ENCODE peak calls at places on chromosomes 1 and 21, in four cellular contexts. N is HepG2, K is GM12878, H is K562. G is an unnamed sample.

GRCh38 chr1:39987869-39988268 is 32.9 kb downstream of the MFSD2A start:
- DNase-seq in N (no peak), K (no peak), H (no peak), G (no peak)

GRCh38 chr1:53369034-53369750 is 41.3 kb upstream of the LRP8 start:
- DNase-seq in N (no peak), K (no peak), H (no peak), G (no peak)

GRCh38 chr21:26127918-26128317 is 42.7 kb downstream of the APP start:
- DNase-seq in N (no peak), K (no peak), H (no peak), G (no peak)

GRCh38 chr1:67535474-67535873 is 105.3 kb upstream of the SERBP1 start:
- DNase-seq in N (peak), K (peak), H (peak), G (peak)

GRCh38 chr21:19844334-19844733 is 1153.9 kb upstream of the NCAM2 start:
- DNase-seq in N (no peak), K (no peak), H (no peak), G (no peak)

GRCh38 chr1:5751833-5752714 is 240.2 kb downstream of the NPHP4 start:
- DNase-seq in N (no peak), K (no peak), H (no peak), G (no peak)

GRCh38 chr1:1117469-1117831 is 1.6 kb upstream of the C1orf159 start:
- DNase-seq in N (no peak), K (no peak), H (no peak), G (no peak)

GRCh38 chr1:202162049-202162417 is 1.6 kb upstream of the PTPN7 start:
- DNase-seq in N (no peak), K (peak), H (peak), G (no peak)

GRCh38 chr1:176111835-176112234 is 95.3 kb downstream of the COP1 start:
- DNase-seq in N (no peak), K (no peak), H (no peak), G (no peak)

GRCh38 chr1:87333692-87334347 is 5.1 kb downstream of the LMO4 start:
- DNase-seq in N (no peak), K (no peak), H (no peak), G (no peak)

GRCh38 chr1:172763088-172763487 is 104.2 kb downstream of the FASLG start:
- DNase-seq in N (no peak), K (no peak), H (no peak), G (no peak)

GRCh38 chr1:205715628-205716027 is 34.4 kb downstream of the NUCKS1 start:
- DNase-seq in N (no peak), K (no peak), H (no peak), G (no peak)

GRCh38 chr1:97243973-97244560 is 522.5 kb downstream of the PTBP2 start:
- DNase-seq in N (no peak), K (no peak), H (no peak), G (no peak)

GRCh38 chr1:38578444-38578951 is 281.1 kb downstream of the RRAGC start:
- DNase-seq in N (no peak), K (no peak), H (no peak), G (no peak)

GRCh38 chr1:75794382-75794781 is 2.3 kb upstream of the MSH4 start:
- DNase-seq in N (no peak), K (no peak), H (no peak), G (no peak)

GRCh38 chr1:243924188-243924587 is 74.1 kb upstream of the AKT3 start:
- DNase-seq in N (no peak), K (no peak), H (no peak), G (no peak)

GRCh38 chr1:27142464-27142863 is 12.5 kb downstream of the SLC9A1 start:
- DNase-seq in N (no peak), K (no peak), H (no peak), G (no peak)

GRCh38 chr1:7450772-7451171 is 320.3 kb upstream of the VAMP3 start:
- DNase-seq in N (no peak), K (no peak), H (no peak), G (no peak)

GRCh38 chr1:30722175-30722537 is 1.2 kb downstream of the MATN1 start:
- DNase-seq in N (no peak), K (no peak), H (no peak), G (no peak)

GRCh38 chr1:29236993-29237905 is 927 bp downstream of the PTPRU start:
- DNase-seq in N (peak), K (no peak), H (peak), G (peak)

GRCh38 chr21:41133896-41134522 is 34.0 kb upstream of the BACE2 start:
- DNase-seq in N (peak), K (no peak), H (peak), G (peak)

DNA sequence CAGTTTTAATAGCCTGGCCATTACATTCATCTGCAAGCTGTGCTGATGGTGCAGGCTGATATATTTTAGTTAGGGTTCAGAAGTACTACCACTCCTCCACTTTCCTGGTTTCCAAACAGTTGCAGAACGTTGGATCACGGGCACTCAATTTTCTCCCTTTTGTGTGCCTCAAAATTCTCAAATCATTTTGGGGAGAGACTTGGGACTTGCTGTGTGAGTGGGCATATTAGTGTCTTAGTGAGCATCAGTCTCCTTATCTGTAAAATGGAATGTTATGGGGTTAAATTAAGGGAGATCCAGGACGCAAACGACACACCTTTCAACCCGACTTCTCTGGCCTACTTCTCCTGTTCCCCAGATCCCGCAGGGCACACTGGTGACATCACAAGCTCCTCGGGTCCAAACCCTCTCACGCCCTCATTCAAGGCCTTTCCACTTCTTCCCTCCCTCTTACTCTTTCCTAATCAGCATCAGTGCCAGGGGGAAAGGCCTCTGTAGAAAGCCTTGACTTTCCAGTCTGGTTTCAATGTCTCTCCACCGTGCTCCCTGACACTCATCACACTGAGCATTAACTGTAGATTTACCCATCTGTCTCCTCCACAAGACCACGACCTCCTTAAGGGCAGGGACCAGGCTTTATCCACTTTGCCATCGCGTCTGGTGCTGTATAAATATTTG is 1.2 kb downstream of the PIGP start:
- DNase-seq in N (no peak), K (no peak), H (peak), G (no peak)
- TF ChIP-seq FOXK2 in N (no peak), K (no peak), H (no peak), G (no peak)

DNA sequence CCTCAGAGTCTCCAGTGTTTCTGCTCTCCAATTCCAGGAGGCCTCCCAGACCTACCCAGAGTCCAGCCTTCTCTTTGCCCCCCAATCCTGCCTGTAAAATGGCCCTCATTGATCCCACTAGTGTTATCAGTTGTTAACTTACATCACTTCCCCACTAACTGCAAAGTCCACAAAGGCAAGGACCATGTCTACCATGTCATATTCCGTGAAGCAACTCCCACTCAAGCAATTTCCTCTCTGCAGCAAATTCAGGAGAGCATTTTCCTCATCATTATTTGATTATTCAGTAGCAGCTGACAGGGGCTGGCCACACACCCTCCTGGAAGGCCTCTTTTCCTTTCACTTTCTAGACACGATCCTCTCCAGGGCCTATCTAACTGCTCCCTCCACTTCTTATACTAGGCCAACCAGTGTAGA is 153.5 kb downstream of the RERE start:
- DNase-seq in N (peak), K (no peak), H (no peak), G (no peak)
- TF ChIP-seq BHLHE40 in N (no peak), K (peak), H (no peak), G (no peak)

GRCh38 chr1:57494679-57495078 is 70.8 kb upstream of the DAB1 start:
- DNase-seq in N (no peak), K (no peak), H (no peak), G (no peak)
- TF ChIP-seq FOXK2 in N (no peak), K (no peak), H (no peak), G (no peak)

GRCh38 chr1:180724055-180724454 is 92.2 kb downstream of the XPR1 start:
- DNase-seq in N (no peak), K (no peak), H (no peak), G (no peak)
- TF ChIP-seq BHLHE40 in N (no peak), K (no peak), H (no peak), G (no peak)

DNA sequence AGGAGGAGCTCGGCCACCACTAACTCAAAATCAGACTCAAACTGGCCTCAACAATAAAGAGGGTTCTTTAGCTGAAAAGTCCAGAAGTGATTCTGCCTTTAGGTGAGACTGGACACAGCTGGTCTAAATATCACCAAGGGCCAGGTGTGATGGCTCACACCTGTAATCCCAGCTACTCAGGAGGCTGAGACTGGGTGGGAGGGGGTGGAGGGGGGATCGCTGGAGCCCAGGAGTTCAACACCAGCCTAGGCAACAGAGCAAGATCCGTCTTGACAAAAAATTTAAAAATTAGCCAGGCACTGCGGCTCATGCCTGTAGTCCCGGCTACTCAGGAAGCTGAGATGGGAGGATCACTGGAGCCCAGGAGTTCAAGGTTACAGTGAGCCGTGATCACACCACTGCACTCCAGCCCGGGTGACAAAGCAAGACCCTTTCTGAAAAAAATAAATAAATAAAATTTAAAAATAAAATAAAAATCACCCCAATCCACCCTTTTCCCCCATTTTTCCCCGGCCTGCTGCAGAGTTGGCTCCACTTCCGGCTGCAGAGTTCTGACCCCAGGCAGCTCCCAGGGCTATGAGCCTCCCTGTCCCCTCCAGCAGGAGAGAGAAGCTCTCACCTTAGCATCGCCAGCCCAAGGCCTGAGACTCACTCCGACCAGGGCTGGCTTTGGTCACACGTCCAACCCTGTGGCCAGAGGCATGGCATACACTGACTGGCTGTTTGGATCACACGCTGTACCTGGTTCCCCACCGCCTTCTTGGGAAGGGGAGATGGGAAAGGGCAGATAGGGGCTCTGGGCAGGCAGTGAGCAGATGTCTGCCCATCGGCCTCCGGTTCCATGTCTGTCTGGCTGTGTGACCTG is 87.3 kb upstream of the IFFO2 start:
- DNase-seq in N (no peak), K (no peak), H (no peak), G (no peak)
- TF ChIP-seq FOXK2 in N (no peak), K (no peak), H (no peak), G (no peak)

GRCh38 chr1:73998348-73998959 is 199.5 kb downstream of the LRRIQ3 start:
- DNase-seq in N (peak), K (peak), H (no peak), G (peak)
- TF ChIP-seq BHLHE40 in N (no peak), K (no peak), H (no peak), G (no peak)